ENCODE peak calls at places on chromosomes 3 and 15, in ten cellular contexts. One of them, this sample, is unnamed.

GRCh38 chr15:89495638-89496145 is 691 bp downstream of the RHCG start:
- DNase-seq in stimulated activated naive CD8-positive, alpha-beta T cell treated with anti-CD3 and anti-CD28 coated beads, Interleukin-15, amount 100 ng/mL, for 72 hours: no peak
- DNase-seq in NT2/D1: no peak
- DNase-seq in kidney glomerular epithelial cell: no peak
- DNase-seq in GM13977: no peak
- DNase-seq in naive B cell: no peak
- DNase-seq in BJ: no peak
- DNase-seq in GM13976: no peak
- DNase-seq in nucleus accumbens: no peak
- DNase-seq in OCI-M1: no peak
- DNase-seq in this sample: no peak

GRCh38 chr3:75001330-75001729 is 386.9 kb upstream of the CNTN3 start:
- DNase-seq in GM13977: no peak
- DNase-seq in nucleus accumbens: no peak
- DNase-seq in BJ: no peak
- DNase-seq in OCI-M1: peak; percentile 55
- DNase-seq in GM13976: peak; percentile 17
- DNase-seq in kidney glomerular epithelial cell: no peak
- DNase-seq in naive B cell: no peak
- DNase-seq in stimulated activated naive CD8-positive, alpha-beta T cell treated with anti-CD3 and anti-CD28 coated beads, Interleukin-15, amount 100 ng/mL, for 72 hours: no peak
- DNase-seq in NT2/D1: no peak
- DNase-seq in this sample: no peak

GRCh38 chr15:46607103-46607502 is 972.3 kb downstream of the SQOR start:
- DNase-seq in NT2/D1: no peak
- DNase-seq in GM13976: no peak
- DNase-seq in kidney glomerular epithelial cell: no peak
- DNase-seq in stimulated activated naive CD8-positive, alpha-beta T cell treated with anti-CD3 and anti-CD28 coated beads, Interleukin-15, amount 100 ng/mL, for 72 hours: no peak
- DNase-seq in GM13977: no peak
- DNase-seq in OCI-M1: no peak
- DNase-seq in nucleus accumbens: no peak
- DNase-seq in BJ: no peak
- DNase-seq in naive B cell: no peak
- DNase-seq in this sample: no peak

GRCh38 chr3:126781889-126782491 is 78.0 kb downstream of the CHCHD6 start:
- DNase-seq in GM13976: no peak
- DNase-seq in naive B cell: no peak
- DNase-seq in GM13977: no peak
- DNase-seq in stimulated activated naive CD8-positive, alpha-beta T cell treated with anti-CD3 and anti-CD28 coated beads, Interleukin-15, amount 100 ng/mL, for 72 hours: no peak
- DNase-seq in NT2/D1: no peak
- DNase-seq in BJ: peak; percentile 85
- DNase-seq in nucleus accumbens: no peak
- DNase-seq in kidney glomerular epithelial cell: peak; percentile 52
- DNase-seq in OCI-M1: no peak
- DNase-seq in this sample: peak; percentile 49

GRCh38 chr3:150124142-150124541 is 153.4 kb upstream of the PFN2 start:
- DNase-seq in naive B cell: no peak
- DNase-seq in GM13977: no peak
- DNase-seq in GM13976: no peak
- DNase-seq in OCI-M1: no peak
- DNase-seq in nucleus accumbens: no peak
- DNase-seq in BJ: no peak
- DNase-seq in stimulated activated naive CD8-positive, alpha-beta T cell treated with anti-CD3 and anti-CD28 coated beads, Interleukin-15, amount 100 ng/mL, for 72 hours: no peak
- DNase-seq in kidney glomerular epithelial cell: no peak
- DNase-seq in NT2/D1: no peak
- DNase-seq in this sample: no peak

GRCh38 chr15:39692464-39693327 is 89.9 kb downstream of the FSIP1 start:
- DNase-seq in OCI-M1: no peak
- DNase-seq in kidney glomerular epithelial cell: peak; percentile 92
- DNase-seq in stimulated activated naive CD8-positive, alpha-beta T cell treated with anti-CD3 and anti-CD28 coated beads, Interleukin-15, amount 100 ng/mL, for 72 hours: no peak
- DNase-seq in GM13977: no peak
- DNase-seq in nucleus accumbens: peak; percentile 45
- DNase-seq in GM13976: no peak
- DNase-seq in naive B cell: no peak
- DNase-seq in NT2/D1: no peak
- DNase-seq in BJ: no peak
- DNase-seq in this sample: peak; percentile 26

GRCh38 chr3:113008117-113008516 is 17.3 kb downstream of the GTPBP8 start:
- DNase-seq in OCI-M1: no peak
- DNase-seq in BJ: no peak
- DNase-seq in GM13976: no peak
- DNase-seq in NT2/D1: no peak
- DNase-seq in naive B cell: no peak
- DNase-seq in kidney glomerular epithelial cell: no peak
- DNase-seq in stimulated activated naive CD8-positive, alpha-beta T cell treated with anti-CD3 and anti-CD28 coated beads, Interleukin-15, amount 100 ng/mL, for 72 hours: no peak
- DNase-seq in GM13977: no peak
- DNase-seq in nucleus accumbens: no peak
- DNase-seq in this sample: no peak

GRCh38 chr15:59461521-59461920 is 23.5 kb downstream of the FAM81A start:
- DNase-seq in stimulated activated naive CD8-positive, alpha-beta T cell treated with anti-CD3 and anti-CD28 coated beads, Interleukin-15, amount 100 ng/mL, for 72 hours: no peak
- DNase-seq in NT2/D1: no peak
- DNase-seq in GM13977: no peak
- DNase-seq in OCI-M1: no peak
- DNase-seq in GM13976: no peak
- DNase-seq in kidney glomerular epithelial cell: no peak
- DNase-seq in nucleus accumbens: no peak
- DNase-seq in naive B cell: no peak
- DNase-seq in BJ: no peak
- DNase-seq in this sample: no peak

GRCh38 chr3:127206611-127207516 is 13.9 kb downstream of the PRR23E start:
- DNase-seq in stimulated activated naive CD8-positive, alpha-beta T cell treated with anti-CD3 and anti-CD28 coated beads, Interleukin-15, amount 100 ng/mL, for 72 hours: no peak
- DNase-seq in BJ: no peak
- DNase-seq in GM13976: peak; percentile 13
- DNase-seq in NT2/D1: no peak
- DNase-seq in kidney glomerular epithelial cell: no peak
- DNase-seq in GM13977: no peak
- DNase-seq in OCI-M1: no peak
- DNase-seq in naive B cell: no peak
- DNase-seq in nucleus accumbens: no peak
- DNase-seq in this sample: no peak

GRCh38 chr3:78887029-78887428 is 880.8 kb downstream of the ROBO1 start:
- DNase-seq in OCI-M1: peak; percentile 16
- DNase-seq in kidney glomerular epithelial cell: peak; percentile 48
- DNase-seq in GM13976: no peak
- DNase-seq in nucleus accumbens: no peak
- DNase-seq in BJ: no peak
- DNase-seq in NT2/D1: no peak
- DNase-seq in naive B cell: no peak
- DNase-seq in stimulated activated naive CD8-positive, alpha-beta T cell treated with anti-CD3 and anti-CD28 coated beads, Interleukin-15, amount 100 ng/mL, for 72 hours: no peak
- DNase-seq in GM13977: no peak
- DNase-seq in this sample: no peak

GRCh38 chr3:73623996-73624362 is 762 bp downstream of the PDZRN3 start:
- DNase-seq in GM13977: no peak
- DNase-seq in GM13976: no peak
- DNase-seq in kidney glomerular epithelial cell: no peak
- DNase-seq in BJ: no peak
- DNase-seq in stimulated activated naive CD8-positive, alpha-beta T cell treated with anti-CD3 and anti-CD28 coated beads, Interleukin-15, amount 100 ng/mL, for 72 hours: no peak
- DNase-seq in naive B cell: no peak
- DNase-seq in OCI-M1: no peak
- DNase-seq in nucleus accumbens: peak; percentile 7
- DNase-seq in NT2/D1: peak; percentile 71
- DNase-seq in this sample: no peak

GRCh38 chr3:187352581-187353575 is 15.3 kb upstream of the RTP4 start:
- DNase-seq in NT2/D1: no peak
- DNase-seq in stimulated activated naive CD8-positive, alpha-beta T cell treated with anti-CD3 and anti-CD28 coated beads, Interleukin-15, amount 100 ng/mL, for 72 hours: no peak
- DNase-seq in kidney glomerular epithelial cell: peak; percentile 71
- DNase-seq in GM13976: no peak
- DNase-seq in nucleus accumbens: no peak
- DNase-seq in OCI-M1: no peak
- DNase-seq in naive B cell: no peak
- DNase-seq in GM13977: no peak
- DNase-seq in BJ: peak; percentile 49
- DNase-seq in this sample: peak; percentile 25

GRCh38 chr15:41930221-41930866 is 36.5 kb upstream of the SPTBN5 start:
- DNase-seq in kidney glomerular epithelial cell: peak; percentile 80
- DNase-seq in GM13977: no peak
- DNase-seq in BJ: peak; percentile 95
- DNase-seq in naive B cell: no peak
- DNase-seq in OCI-M1: peak; percentile 10
- DNase-seq in NT2/D1: no peak
- DNase-seq in stimulated activated naive CD8-positive, alpha-beta T cell treated with anti-CD3 and anti-CD28 coated beads, Interleukin-15, amount 100 ng/mL, for 72 hours: no peak
- DNase-seq in nucleus accumbens: no peak
- DNase-seq in GM13976: no peak
- DNase-seq in this sample: peak; percentile 90

GRCh38 chr3:63809607-63810006 is 9.5 kb upstream of the C3orf49 start:
- DNase-seq in nucleus accumbens: no peak
- DNase-seq in naive B cell: no peak
- DNase-seq in GM13976: no peak
- DNase-seq in stimulated activated naive CD8-positive, alpha-beta T cell treated with anti-CD3 and anti-CD28 coated beads, Interleukin-15, amount 100 ng/mL, for 72 hours: no peak
- DNase-seq in BJ: peak; percentile 66
- DNase-seq in NT2/D1: no peak
- DNase-seq in GM13977: no peak
- DNase-seq in kidney glomerular epithelial cell: no peak
- DNase-seq in OCI-M1: no peak
- DNase-seq in this sample: peak; percentile 48

GRCh38 chr15:68818088-68818670 is 2.5 kb downstream of the ANP32A start:
- DNase-seq in nucleus accumbens: peak; percentile 63
- DNase-seq in stimulated activated naive CD8-positive, alpha-beta T cell treated with anti-CD3 and anti-CD28 coated beads, Interleukin-15, amount 100 ng/mL, for 72 hours: peak; percentile 76
- DNase-seq in GM13976: peak; percentile 73
- DNase-seq in NT2/D1: peak; percentile 35
- DNase-seq in OCI-M1: peak; percentile 88
- DNase-seq in kidney glomerular epithelial cell: peak; percentile 41
- DNase-seq in naive B cell: peak; percentile 68
- DNase-seq in BJ: no peak
- DNase-seq in GM13977: peak; percentile 74
- DNase-seq in this sample: no peak

GRCh38 chr3:198107840-198108734 is 148.1 kb downstream of the LMLN start:
- DNase-seq in stimulated activated naive CD8-positive, alpha-beta T cell treated with anti-CD3 and anti-CD28 coated beads, Interleukin-15, amount 100 ng/mL, for 72 hours: no peak
- DNase-seq in kidney glomerular epithelial cell: no peak
- DNase-seq in OCI-M1: no peak
- DNase-seq in naive B cell: no peak
- DNase-seq in GM13976: no peak
- DNase-seq in nucleus accumbens: no peak
- DNase-seq in GM13977: no peak
- DNase-seq in NT2/D1: no peak
- DNase-seq in BJ: no peak
- DNase-seq in this sample: no peak

GRCh38 chr3:100641471-100642032 is 32.2 kb downstream of the ADGRG7 start:
- DNase-seq in BJ: no peak
- DNase-seq in naive B cell: no peak
- DNase-seq in OCI-M1: peak; percentile 32
- DNase-seq in GM13976: no peak
- DNase-seq in stimulated activated naive CD8-positive, alpha-beta T cell treated with anti-CD3 and anti-CD28 coated beads, Interleukin-15, amount 100 ng/mL, for 72 hours: no peak
- DNase-seq in GM13977: no peak
- DNase-seq in nucleus accumbens: no peak
- DNase-seq in kidney glomerular epithelial cell: no peak
- DNase-seq in NT2/D1: no peak
- DNase-seq in this sample: no peak

GRCh38 chr15:74395319-74396145 is 28.1 kb upstream of the CYP11A1 start:
- DNase-seq in BJ: no peak
- DNase-seq in kidney glomerular epithelial cell: no peak
- DNase-seq in GM13977: no peak
- DNase-seq in NT2/D1: no peak
- DNase-seq in stimulated activated naive CD8-positive, alpha-beta T cell treated with anti-CD3 and anti-CD28 coated beads, Interleukin-15, amount 100 ng/mL, for 72 hours: no peak
- DNase-seq in nucleus accumbens: no peak
- DNase-seq in naive B cell: no peak
- DNase-seq in OCI-M1: no peak
- DNase-seq in GM13976: no peak
- DNase-seq in this sample: no peak

GRCh38 chr3:4726549-4726948 is 233.4 kb downstream of the ITPR1 start:
- DNase-seq in naive B cell: no peak
- DNase-seq in NT2/D1: no peak
- DNase-seq in stimulated activated naive CD8-positive, alpha-beta T cell treated with anti-CD3 and anti-CD28 coated beads, Interleukin-15, amount 100 ng/mL, for 72 hours: no peak
- DNase-seq in GM13976: no peak
- DNase-seq in nucleus accumbens: no peak
- DNase-seq in OCI-M1: no peak
- DNase-seq in kidney glomerular epithelial cell: no peak
- DNase-seq in GM13977: no peak
- DNase-seq in BJ: no peak
- DNase-seq in this sample: no peak

GRCh38 chr15:38002883-38003477 is 68.5 kb downstream of the TMCO5A start:
- DNase-seq in BJ: no peak
- DNase-seq in NT2/D1: peak; percentile 56
- DNase-seq in naive B cell: peak; percentile 19
- DNase-seq in GM13976: no peak
- DNase-seq in nucleus accumbens: peak; percentile 36
- DNase-seq in kidney glomerular epithelial cell: peak; percentile 23
- DNase-seq in OCI-M1: peak; percentile 63
- DNase-seq in GM13977: peak; percentile 37
- DNase-seq in stimulated activated naive CD8-positive, alpha-beta T cell treated with anti-CD3 and anti-CD28 coated beads, Interleukin-15, amount 100 ng/mL, for 72 hours: peak; percentile 35
- DNase-seq in this sample: peak; percentile 57

GRCh38 chr3:70360985-70361384 is 48.5 kb upstream of the MDFIC2 start:
- DNase-seq in NT2/D1: no peak
- DNase-seq in kidney glomerular epithelial cell: no peak
- DNase-seq in stimulated activated naive CD8-positive, alpha-beta T cell treated with anti-CD3 and anti-CD28 coated beads, Interleukin-15, amount 100 ng/mL, for 72 hours: no peak
- DNase-seq in naive B cell: no peak
- DNase-seq in GM13976: peak; percentile 5
- DNase-seq in OCI-M1: peak; percentile 28
- DNase-seq in BJ: no peak
- DNase-seq in GM13977: peak; percentile 9
- DNase-seq in nucleus accumbens: no peak
- DNase-seq in this sample: peak; percentile 18

GRCh38 chr3:152843955-152844354 is 9.0 kb downstream of the P2RY1 start:
- DNase-seq in BJ: no peak
- DNase-seq in GM13977: no peak
- DNase-seq in OCI-M1: no peak
- DNase-seq in NT2/D1: no peak
- DNase-seq in GM13976: no peak
- DNase-seq in stimulated activated naive CD8-positive, alpha-beta T cell treated with anti-CD3 and anti-CD28 coated beads, Interleukin-15, amount 100 ng/mL, for 72 hours: no peak
- DNase-seq in kidney glomerular epithelial cell: no peak
- DNase-seq in nucleus accumbens: no peak
- DNase-seq in naive B cell: no peak
- DNase-seq in this sample: no peak

GRCh38 chr3:126441256-126441880 is 34.3 kb downstream of the ZXDC start:
- DNase-seq in GM13977: no peak
- DNase-seq in BJ: no peak
- DNase-seq in OCI-M1: no peak
- DNase-seq in NT2/D1: no peak
- DNase-seq in kidney glomerular epithelial cell: no peak
- DNase-seq in GM13976: no peak
- DNase-seq in stimulated activated naive CD8-positive, alpha-beta T cell treated with anti-CD3 and anti-CD28 coated beads, Interleukin-15, amount 100 ng/mL, for 72 hours: no peak
- DNase-seq in nucleus accumbens: no peak
- DNase-seq in naive B cell: no peak
- DNase-seq in this sample: no peak

GRCh38 chr15:69719527-69719926 is 266.9 kb downstream of the RPLP1 start:
- DNase-seq in BJ: no peak
- DNase-seq in nucleus accumbens: no peak
- DNase-seq in NT2/D1: no peak
- DNase-seq in stimulated activated naive CD8-positive, alpha-beta T cell treated with anti-CD3 and anti-CD28 coated beads, Interleukin-15, amount 100 ng/mL, for 72 hours: peak; percentile 77
- DNase-seq in GM13977: no peak
- DNase-seq in OCI-M1: peak; percentile 64
- DNase-seq in GM13976: no peak
- DNase-seq in naive B cell: peak; percentile 56
- DNase-seq in kidney glomerular epithelial cell: no peak
- DNase-seq in this sample: no peak

GRCh38 chr3:45227946-45228345 is 1.9 kb upstream of the TMEM158 start:
- DNase-seq in BJ: no peak
- DNase-seq in kidney glomerular epithelial cell: no peak
- DNase-seq in GM13976: no peak
- DNase-seq in GM13977: no peak
- DNase-seq in OCI-M1: no peak
- DNase-seq in naive B cell: no peak
- DNase-seq in NT2/D1: no peak
- DNase-seq in nucleus accumbens: peak; percentile 15
- DNase-seq in stimulated activated naive CD8-positive, alpha-beta T cell treated with anti-CD3 and anti-CD28 coated beads, Interleukin-15, amount 100 ng/mL, for 72 hours: no peak
- DNase-seq in this sample: no peak

GRCh38 chr15:85725019-85725418 is 69.7 kb downstream of the KLHL25 start:
- DNase-seq in nucleus accumbens: no peak
- DNase-seq in NT2/D1: no peak
- DNase-seq in naive B cell: no peak
- DNase-seq in OCI-M1: no peak
- DNase-seq in stimulated activated naive CD8-positive, alpha-beta T cell treated with anti-CD3 and anti-CD28 coated beads, Interleukin-15, amount 100 ng/mL, for 72 hours: no peak
- DNase-seq in GM13976: no peak
- DNase-seq in kidney glomerular epithelial cell: no peak
- DNase-seq in GM13977: no peak
- DNase-seq in BJ: no peak
- DNase-seq in this sample: no peak

GRCh38 chr3:46619845-46620778 is 7.8 kb downstream of the FAM240A start:
- DNase-seq in BJ: no peak
- DNase-seq in GM13976: no peak
- DNase-seq in stimulated activated naive CD8-positive, alpha-beta T cell treated with anti-CD3 and anti-CD28 coated beads, Interleukin-15, amount 100 ng/mL, for 72 hours: no peak
- DNase-seq in naive B cell: no peak
- DNase-seq in GM13977: no peak
- DNase-seq in NT2/D1: no peak
- DNase-seq in nucleus accumbens: no peak
- DNase-seq in kidney glomerular epithelial cell: no peak
- DNase-seq in OCI-M1: peak; percentile 20
- DNase-seq in this sample: no peak

GRCh38 chr3:74054566-74054965 is 429.8 kb upstream of the PDZRN3 start:
- DNase-seq in kidney glomerular epithelial cell: no peak
- DNase-seq in GM13976: no peak
- DNase-seq in GM13977: no peak
- DNase-seq in naive B cell: no peak
- DNase-seq in OCI-M1: no peak
- DNase-seq in BJ: no peak
- DNase-seq in NT2/D1: peak; percentile 22
- DNase-seq in stimulated activated naive CD8-positive, alpha-beta T cell treated with anti-CD3 and anti-CD28 coated beads, Interleukin-15, amount 100 ng/mL, for 72 hours: no peak
- DNase-seq in nucleus accumbens: no peak
- DNase-seq in this sample: no peak

This sample was measured in kidney epithelial cell.